ENCODE peak calls at places on chromosomes 4 and X, in four cellular contexts. One of them, this sample, is unnamed.

GRCh38 chr4:122873752-122874151 is 47.1 kb downstream of the FGF2 start:
- DNase-seq in HCT116: no peak
- DNase-seq in K562: no peak
- DNase-seq in HepG2: no peak
- DNase-seq in this sample: no peak

GRCh38 chrX:154541896-154542722 is 4.5 kb downstream of the G6PD start:
- DNase-seq in HCT116: peak
- DNase-seq in K562: peak
- DNase-seq in HepG2: peak
- DNase-seq in this sample: no peak

GRCh38 chrX:47483310-47484268 is 567 bp upstream of the ZNF41 start:
- DNase-seq in HCT116: no peak
- DNase-seq in K562: peak
- DNase-seq in HepG2: peak
- DNase-seq in this sample: no peak

GRCh38 chr4:149168645-149169044 is 647.0 kb downstream of the IQCM start:
- DNase-seq in HCT116: no peak
- DNase-seq in K562: no peak
- DNase-seq in HepG2: no peak
- DNase-seq in this sample: no peak

GRCh38 chrX:49273181-49273727 is 3.7 kb downstream of the PPP1R3F start:
- DNase-seq in HCT116: no peak
- DNase-seq in K562: no peak
- DNase-seq in HepG2: no peak
- DNase-seq in this sample: no peak

GRCh38 chr4:155543126-155543765 is 123.4 kb upstream of the GUCY1A1 start:
- DNase-seq in HCT116: no peak
- DNase-seq in K562: no peak
- DNase-seq in HepG2: no peak
- DNase-seq in this sample: no peak

GRCh38 chr4:115671581-115671980 is 558.2 kb upstream of the NDST4 start:
- DNase-seq in HCT116: no peak
- DNase-seq in K562: no peak
- DNase-seq in HepG2: peak
- DNase-seq in this sample: no peak

GRCh38 chr4:114383721-114384120 is 214.9 kb upstream of the UGT8 start:
- DNase-seq in HCT116: peak
- DNase-seq in K562: no peak
- DNase-seq in HepG2: no peak
- DNase-seq in this sample: no peak

GRCh38 chr4:174503079-174503724 is 19.1 kb downstream of the HPGD start:
- DNase-seq in HCT116: no peak
- DNase-seq in K562: no peak
- DNase-seq in HepG2: no peak
- DNase-seq in this sample: no peak

GRCh38 chrX:56031409-56031808 is 200.7 kb upstream of the KLF8 start:
- DNase-seq in HCT116: no peak
- DNase-seq in K562: no peak
- DNase-seq in HepG2: no peak
- DNase-seq in this sample: no peak

GRCh38 chrX:63855896-63856295 is 70.9 kb upstream of the ARHGEF9 start:
- DNase-seq in HCT116: no peak
- DNase-seq in K562: no peak
- DNase-seq in HepG2: no peak
- DNase-seq in this sample: no peak

GRCh38 chr4:56622176-56622575 is 58.9 kb downstream of the HOPX start:
- DNase-seq in HCT116: no peak
- DNase-seq in K562: no peak
- DNase-seq in HepG2: no peak
- DNase-seq in this sample: no peak

GRCh38 chr4:110046588-110047049 is 133.9 kb downstream of the EGF start:
- DNase-seq in HCT116: peak
- DNase-seq in K562: no peak
- DNase-seq in HepG2: no peak
- DNase-seq in this sample: no peak

GRCh38 chr4:122152699-122153328 is 683 bp downstream of the BLTP1 start:
- DNase-seq in HCT116: no peak
- DNase-seq in K562: peak
- DNase-seq in HepG2: peak
- DNase-seq in this sample: no peak

GRCh38 chr4:90582087-90582486 is 454.9 kb downstream of the CCSER1 start:
- DNase-seq in HCT116: no peak
- DNase-seq in K562: no peak
- DNase-seq in HepG2: no peak
- DNase-seq in this sample: no peak

GRCh38 chr4:1246111-1246881 is 2.6 kb downstream of the CTBP1 start:
- DNase-seq in HCT116: no peak
- DNase-seq in K562: no peak
- DNase-seq in HepG2: no peak
- DNase-seq in this sample: no peak

GRCh38 chrX:64330284-64330683 is 65.0 kb downstream of the MTMR8 start:
- DNase-seq in HCT116: no peak
- DNase-seq in K562: no peak
- DNase-seq in HepG2: no peak
- DNase-seq in this sample: no peak

GRCh38 chr4:87058272-87059073 is 123.7 kb downstream of the AFF1 start:
- DNase-seq in HCT116: peak
- DNase-seq in K562: peak
- DNase-seq in HepG2: no peak
- DNase-seq in this sample: no peak

GRCh38 chr4:1210241-1210841 is 38.0 kb upstream of the SPON2 start:
- DNase-seq in HCT116: no peak
- DNase-seq in K562: no peak
- DNase-seq in HepG2: no peak
- DNase-seq in this sample: no peak

GRCh38 chr4:108375434-108375833 is 206.7 kb upstream of the LEF1 start:
- DNase-seq in HCT116: no peak
- DNase-seq in K562: no peak
- DNase-seq in HepG2: no peak
- DNase-seq in this sample: no peak

GRCh38 chr4:65599335-65599734 is 71.0 kb downstream of the EPHA5 start:
- DNase-seq in HCT116: no peak
- DNase-seq in K562: no peak
- DNase-seq in HepG2: no peak
- DNase-seq in this sample: no peak

GRCh38 chr4:24763631-24764302 is 31.6 kb upstream of the SOD3 start:
- DNase-seq in HCT116: no peak
- DNase-seq in K562: no peak
- DNase-seq in HepG2: no peak
- DNase-seq in this sample: no peak

GRCh38 chrX:64093761-64094160 is 111.7 kb downstream of the AMER1 start:
- DNase-seq in HCT116: no peak
- DNase-seq in K562: no peak
- DNase-seq in HepG2: no peak
- DNase-seq in this sample: no peak

GRCh38 chr4:991451-992296 is 1.5 kb downstream of the SLC26A1 start:
- DNase-seq in HCT116: no peak
- DNase-seq in K562: no peak
- DNase-seq in HepG2: no peak
- DNase-seq in this sample: no peak

GRCh38 chr4:137414802-137415201 is 117.5 kb downstream of the PCDH18 start:
- DNase-seq in HCT116: no peak
- DNase-seq in K562: no peak
- DNase-seq in HepG2: no peak
- DNase-seq in this sample: no peak

GRCh38 chr4:168325591-168325990 is 7.0 kb upstream of the DDX60 start:
- DNase-seq in HCT116: no peak
- DNase-seq in K562: no peak
- DNase-seq in HepG2: no peak
- DNase-seq in this sample: no peak

GRCh38 chrX:26871967-26872366 is 591.2 kb downstream of the PPP4R3C start:
- DNase-seq in HCT116: no peak
- DNase-seq in K562: no peak
- DNase-seq in HepG2: no peak
- DNase-seq in this sample: no peak

GRCh38 chrX:115560211-115560977 is 580 bp upstream of the PLS3 start:
- DNase-seq in HCT116: peak
- DNase-seq in K562: no peak
- DNase-seq in HepG2: peak
- DNase-seq in this sample: no peak
- TF ChIP-seq FOSL1 in HCT116: peak
- TF ChIP-seq FOSL1 in K562: no peak
- TF ChIP-seq FOSL1 in HepG2: no peak
- TF ChIP-seq FOSL1 in this sample: no peak

GRCh38 chr4:73850261-73850970 is 2.7 kb upstream of the PF4V1 start:
- DNase-seq in HCT116: no peak
- DNase-seq in K562: no peak
- DNase-seq in HepG2: no peak
- DNase-seq in this sample: no peak
- TF ChIP-seq FOSL1 in HCT116: no peak
- TF ChIP-seq FOSL1 in K562: no peak
- TF ChIP-seq FOSL1 in HepG2: no peak
- TF ChIP-seq FOSL1 in this sample: no peak

DNA sequence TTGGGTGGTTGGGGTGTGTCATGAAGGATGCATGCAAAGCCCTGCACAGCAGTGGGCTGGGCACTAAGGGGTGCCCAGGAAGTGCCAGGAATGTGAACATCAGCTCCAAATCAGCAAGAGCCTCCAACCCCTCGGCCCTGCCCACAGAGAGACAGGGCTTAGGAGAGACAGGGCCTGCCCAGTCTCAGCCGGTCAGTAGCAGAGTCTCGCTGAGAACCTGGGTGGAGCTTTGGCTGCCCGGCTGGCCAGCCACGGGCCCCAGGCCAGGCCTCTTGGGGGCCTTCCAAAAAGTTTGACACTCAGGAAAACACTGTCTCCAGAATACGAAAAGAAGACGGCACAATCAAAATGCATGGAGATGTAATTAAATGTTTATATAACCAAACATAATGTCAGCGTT is 4.3 kb upstream of the MXD4 start:
- DNase-seq in HCT116: no peak
- DNase-seq in K562: no peak
- DNase-seq in HepG2: no peak
- DNase-seq in this sample: no peak
- TF ChIP-seq FOSL1 in HCT116: no peak
- TF ChIP-seq FOSL1 in K562: no peak
- TF ChIP-seq FOSL1 in HepG2: no peak
- TF ChIP-seq FOSL1 in this sample: no peak

GRCh38 chr4:172390341-172390740 is 577.1 kb downstream of the GALNTL6 start:
- DNase-seq in HCT116: no peak
- DNase-seq in K562: no peak
- DNase-seq in HepG2: no peak
- DNase-seq in this sample: no peak
- TF ChIP-seq FOSL1 in HCT116: no peak
- TF ChIP-seq FOSL1 in K562: no peak
- TF ChIP-seq FOSL1 in HepG2: no peak
- TF ChIP-seq FOSL1 in this sample: no peak

GRCh38 chr4:128636906-128637305 is 172.6 kb upstream of the JADE1 start:
- DNase-seq in HCT116: no peak
- DNase-seq in K562: no peak
- DNase-seq in HepG2: no peak
- DNase-seq in this sample: peak

GRCh38 chr4:128639586-128640270 is 169.8 kb upstream of the JADE1 start:
- DNase-seq in HCT116: no peak
- DNase-seq in K562: no peak
- DNase-seq in HepG2: no peak
- DNase-seq in this sample: no peak

GRCh38 chr4:128635939-128636551 is 173.5 kb upstream of the JADE1 start:
- DNase-seq in HCT116: no peak
- DNase-seq in K562: no peak
- DNase-seq in HepG2: no peak
- DNase-seq in this sample: peak

GRCh38 chr4:128633067-128633466 is 176.4 kb upstream of the JADE1 start:
- DNase-seq in HCT116: no peak
- DNase-seq in K562: no peak
- DNase-seq in HepG2: no peak
- DNase-seq in this sample: no peak

DNA sequence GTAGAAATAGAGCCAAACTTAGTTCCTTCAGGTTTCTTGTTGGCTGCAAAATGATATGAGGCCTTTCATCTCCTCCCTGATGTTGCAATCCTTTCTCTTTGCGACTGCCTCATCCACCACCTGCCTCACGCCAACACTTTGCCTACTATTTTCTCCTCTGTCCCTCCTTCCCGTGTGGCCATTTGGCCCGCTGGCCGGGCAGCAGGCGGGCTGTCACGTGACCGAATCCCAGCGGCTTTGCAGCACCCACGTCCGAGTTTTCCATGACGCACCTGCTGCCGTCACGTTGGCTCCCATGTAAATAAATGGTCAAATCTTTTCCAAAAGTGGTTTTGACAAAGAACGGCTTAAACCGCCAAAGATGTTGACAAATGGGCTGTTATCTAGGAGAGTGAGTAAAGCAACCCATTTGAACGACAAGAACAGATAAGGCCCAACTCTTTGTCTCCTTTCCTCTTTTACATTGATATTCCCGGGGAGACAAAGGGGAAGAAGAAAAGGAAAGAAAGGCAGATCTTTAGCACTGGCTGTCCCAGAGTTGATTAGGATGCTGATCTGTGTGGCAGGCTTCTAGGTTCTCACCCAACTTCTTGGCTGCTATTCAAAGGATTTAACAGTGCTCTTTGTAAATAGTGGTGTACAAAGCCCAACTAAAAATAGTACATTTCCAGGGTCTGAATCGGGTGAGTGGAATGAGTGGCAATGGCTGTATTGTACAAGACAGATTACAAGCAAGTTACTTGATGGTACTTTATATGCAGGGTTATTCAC is 174.2 kb upstream of the JADE1 start:
- DNase-seq in HCT116: no peak
- DNase-seq in K562: peak
- DNase-seq in HepG2: peak
- DNase-seq in this sample: peak
- TF ChIP-seq FOSL1 in HCT116: no peak
- TF ChIP-seq FOSL1 in K562: peak
- TF ChIP-seq FOSL1 in HepG2: no peak
- TF ChIP-seq FOSL1 in this sample: no peak

DNA sequence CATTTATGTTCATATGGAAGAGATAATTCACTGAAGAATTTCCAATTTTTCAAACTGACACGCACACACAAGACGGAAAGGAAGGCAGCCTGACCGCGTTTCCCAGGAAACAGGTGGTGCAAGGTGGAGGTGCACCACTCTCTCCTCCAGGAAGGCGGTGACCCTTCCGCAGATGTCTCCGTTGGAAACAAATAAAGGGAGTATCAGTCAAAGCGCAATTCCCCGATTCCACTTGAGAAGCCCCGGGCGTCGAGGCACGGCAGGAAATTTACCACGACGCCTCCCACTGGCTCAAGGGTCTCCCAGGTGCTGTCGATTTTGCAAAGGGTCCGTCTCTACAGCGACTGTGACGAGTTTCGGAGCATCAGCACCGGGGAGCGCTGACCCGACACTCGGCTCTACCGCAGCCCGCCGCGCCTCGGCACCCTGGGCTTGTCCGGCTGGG is 770 bp upstream of the TIGD2 start:
- DNase-seq in HCT116: no peak
- DNase-seq in K562: no peak
- DNase-seq in HepG2: no peak
- DNase-seq in this sample: peak
- TF ChIP-seq FOSL1 in HCT116: no peak
- TF ChIP-seq FOSL1 in K562: no peak
- TF ChIP-seq FOSL1 in HepG2: no peak
- TF ChIP-seq FOSL1 in this sample: no peak

DNA sequence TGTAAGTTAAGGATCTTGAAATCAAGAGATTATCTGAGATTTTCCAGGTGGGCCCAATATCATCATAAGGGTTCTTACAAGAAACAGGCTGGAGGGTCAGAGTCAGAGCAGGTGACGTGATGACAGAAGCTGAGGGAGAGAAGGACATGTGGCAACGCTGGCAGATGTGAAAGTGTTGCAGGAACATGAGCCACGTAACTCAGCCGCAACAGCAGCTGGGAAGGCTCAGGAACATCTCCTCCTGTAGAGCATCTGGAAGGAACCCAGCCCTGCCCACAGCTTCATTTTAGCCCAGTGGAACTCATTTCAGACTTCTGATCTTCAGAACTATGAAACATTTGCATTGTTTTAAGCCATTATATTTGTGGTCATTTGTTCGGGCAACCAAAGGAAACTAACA is 156.3 kb upstream of the VEGFC start:
- DNase-seq in HCT116: no peak
- DNase-seq in K562: no peak
- DNase-seq in HepG2: no peak
- DNase-seq in this sample: no peak
- TF ChIP-seq FOSL1 in HCT116: no peak
- TF ChIP-seq FOSL1 in K562: no peak
- TF ChIP-seq FOSL1 in HepG2: no peak
- TF ChIP-seq FOSL1 in this sample: no peak

This sample was measured in H1.